ENCODE peak calls at places on chromosomes 1 and 21, in ten cellular contexts. P is tibial nerve; H is left ventricle myocardium inferior; V is CD4-positive, CD25-positive, alpha-beta regulatory T cell; G is GM23248; J is neural progenitor cell; E is breast epithelium; S is mesendoderm; N is stomach; W is body of pancreas. D is an unnamed sample.

GRCh38 chr1:11053758-11054137 is 6.1 kb downstream of the SRM start:
- DNase-seq in J (peak; percentile 79), S (peak; percentile 65), N (no peak), P (no peak), V (no peak), E (no peak), H (no peak), G (peak; percentile 53), W (peak; percentile 44), D (peak; percentile 12)

GRCh38 chr1:7424352-7424890 is 346.7 kb upstream of the VAMP3 start:
- DNase-seq in P (no peak), N (no peak), E (no peak), J (no peak), W (peak; percentile 85), G (no peak), V (no peak), S (no peak), H (peak; percentile 1), D (peak; percentile 67)

GRCh38 chr1:53405737-53406136 is 53.5 kb upstream of the DMRTB1 start:
- DNase-seq in V (no peak), E (no peak), H (no peak), N (no peak), J (no peak), P (no peak), G (no peak), W (no peak), S (no peak), D (no peak)

GRCh38 chr1:27366113-27366410 is 699 bp downstream of the MAP3K6 start:
- DNase-seq in W (peak; percentile 77), E (peak; percentile 82), J (peak; percentile 95), S (peak; percentile 91), G (peak; percentile 86), H (peak; percentile 94), N (peak; percentile 82), V (peak; percentile 70), P (peak; percentile 86), D (peak; percentile 66)

GRCh38 chr21:36691539-36692124 is 7.3 kb upstream of the SIM2 start:
- DNase-seq in W (no peak), S (peak; percentile 16), J (peak; percentile 43), H (no peak), E (no peak), G (no peak), P (no peak), N (no peak), V (no peak), D (no peak)

GRCh38 chr1:216604771-216605170 is 118.5 kb downstream of the ESRRG start:
- DNase-seq in W (no peak), S (no peak), P (no peak), G (no peak), N (no peak), E (no peak), V (no peak), J (no peak), H (no peak), D (no peak)

GRCh38 chr1:219472596-219472995 is 140.3 kb downstream of the ZC3H11B start:
- DNase-seq in G (no peak), P (no peak), W (no peak), S (no peak), V (no peak), H (no peak), E (no peak), J (no peak), N (no peak), D (no peak)

GRCh38 chr1:247322849-247323586 is 8.6 kb downstream of the ZNF496 start:
- DNase-seq in H (no peak), V (no peak), N (no peak), G (no peak), P (no peak), J (peak; percentile 39), S (no peak), W (no peak), E (no peak), D (no peak)

GRCh38 chr1:237857455-237857854 is 33.3 kb downstream of the ZP4 start:
- DNase-seq in J (no peak), P (no peak), H (no peak), S (no peak), V (no peak), E (no peak), W (no peak), N (no peak), G (no peak), D (no peak)

GRCh38 chr1:111742938-111743549 is 3.8 kb upstream of the INKA2 start:
- DNase-seq in V (no peak), S (peak; percentile 31), H (no peak), P (no peak), E (no peak), N (no peak), J (no peak), W (no peak), G (peak; percentile 50), D (no peak)

GRCh38 chr1:155531624-155532023 is 31.0 kb downstream of the ASH1L start:
- DNase-seq in S (no peak), E (no peak), P (no peak), J (no peak), W (no peak), V (no peak), G (no peak), H (no peak), N (no peak), D (peak; percentile 34)

GRCh38 chr21:33760641-33761103 is 118.4 kb downstream of the ITSN1 start:
- DNase-seq in H (no peak), W (no peak), S (no peak), J (no peak), N (no peak), V (no peak), E (no peak), P (no peak), G (peak; percentile 66), D (peak; percentile 71)

DNA sequence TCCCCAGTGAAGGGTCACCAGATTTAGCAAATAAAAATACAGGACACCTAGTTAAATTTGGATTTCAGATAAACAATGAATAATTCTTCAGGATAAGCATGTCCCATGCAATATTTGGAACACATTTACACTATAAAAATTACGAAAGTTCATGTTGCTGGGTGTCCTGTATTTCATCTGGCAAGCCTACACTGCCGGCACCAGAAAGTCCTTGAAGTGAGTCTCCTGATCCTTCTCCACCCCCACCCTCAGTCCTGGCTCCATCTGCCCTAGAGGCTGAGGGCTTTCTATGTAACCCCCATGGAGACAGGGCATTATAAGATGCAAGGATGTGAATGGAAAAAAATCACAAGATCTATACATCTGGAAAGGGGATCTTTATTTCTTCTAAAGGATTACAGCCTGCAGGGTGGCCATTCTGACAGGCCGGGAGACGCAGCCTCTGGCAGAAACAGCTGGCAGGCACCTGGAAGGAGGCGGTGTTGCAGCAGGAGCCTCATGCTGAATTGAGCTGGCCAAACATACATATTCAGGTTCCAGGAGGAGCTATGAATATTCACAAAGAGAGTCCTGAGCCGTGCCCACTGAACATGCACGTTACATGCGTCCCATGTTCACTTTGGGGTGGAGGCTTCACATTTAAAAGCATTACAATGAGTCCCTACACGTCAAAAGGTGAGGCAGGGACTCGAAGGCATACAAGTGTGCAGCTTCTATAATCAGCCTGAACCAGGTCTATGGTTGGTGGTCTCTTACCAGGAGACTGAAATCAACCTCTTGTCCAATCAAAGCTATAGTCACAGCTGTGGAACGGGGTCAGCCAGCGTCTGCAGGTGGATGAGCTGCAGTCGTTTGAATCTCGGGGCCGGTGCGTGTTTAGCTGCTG is 182.7 kb downstream of the ETS2 start:
- DNase-seq in V (no peak), P (no peak), J (peak; percentile 48), S (no peak), E (no peak), W (no peak), H (no peak), G (no peak), N (no peak), D (no peak)
- H3K4me1 ChIP-seq in V (peaks cover 8% of the 10 kb centered on the region), P (peaks cover 73% of the 10 kb centered on the region), J (peaks cover 55% of the 10 kb centered on the region), S (peaks cover 4% of the 10 kb centered on the region), E (peaks cover 10% of the 10 kb centered on the region), W (peaks cover 13% of the 10 kb centered on the region), H (peaks cover 95% of the 10 kb centered on the region), G (peaks cover 30% of the 10 kb centered on the region), N (peaks cover 34% of the 10 kb centered on the region), D (peaks cover 57% of the 10 kb centered on the region)

GRCh38 chr1:151831256-151831591 is 378 bp downstream of the RORC start:
- DNase-seq in V (no peak), G (no peak), W (no peak), E (no peak), N (no peak), S (no peak), J (no peak), H (no peak), P (no peak), D (no peak)

GRCh38 chr1:151828931-151829330 is 2.7 kb downstream of the RORC start:
- DNase-seq in W (peak; percentile 61), E (peak; percentile 86), G (peak; percentile 32), J (peak; percentile 88), H (no peak), S (peak; percentile 91), P (no peak), N (peak; percentile 73), V (no peak), D (no peak)

GRCh38 chr1:151830055-151830454 is 1.5 kb downstream of the RORC start:
- DNase-seq in G (no peak), W (no peak), N (no peak), V (no peak), J (no peak), P (no peak), H (no peak), S (peak; percentile 19), E (no peak), D (no peak)

GRCh38 chr1:151827853-151828252 is 3.7 kb downstream of the RORC start:
- DNase-seq in J (no peak), S (no peak), P (no peak), W (no peak), G (no peak), E (no peak), H (no peak), N (no peak), V (no peak), D (no peak)

GRCh38 chr1:151829352-151830046 is 2.1 kb downstream of the RORC start:
- DNase-seq in J (no peak), W (no peak), P (no peak), H (no peak), G (no peak), V (peak; percentile 42), E (no peak), S (peak; percentile 22), N (no peak), D (no peak)
- H3K4me1 ChIP-seq in J (peaks cover 13% of the 10 kb centered on the region), W (peaks cover 77% of the 10 kb centered on the region), P (peaks cover 18% of the 10 kb centered on the region), H (peaks cover 52% of the 10 kb centered on the region), G (no peaks in the 10 kb centered on the region), V (peaks cover 83% of the 10 kb centered on the region), E (peaks cover 25% of the 10 kb centered on the region), S (peaks cover 32% of the 10 kb centered on the region), N (peaks cover 22% of the 10 kb centered on the region), D (no peaks in the 10 kb centered on the region)

GRCh38 chr1:230105754-230106625 is 39.0 kb downstream of the GALNT2 start:
- DNase-seq in W (peak; percentile 73), G (peak; percentile 95), P (no peak), J (no peak), H (no peak), E (no peak), V (peak; percentile 30), N (no peak), S (no peak), D (peak; percentile 86)
- H3K4me1 ChIP-seq in W (peaks cover 76% of the 10 kb centered on the region), G (peaks cover 48% of the 10 kb centered on the region), P (peaks cover 78% of the 10 kb centered on the region), J (peaks cover 52% of the 10 kb centered on the region), H (peaks cover 60% of the 10 kb centered on the region), E (peaks cover 9% of the 10 kb centered on the region), V (peaks cover 34% of the 10 kb centered on the region), N (peaks cover 65% of the 10 kb centered on the region), S (peaks cover 1% of the 10 kb centered on the region), D (peaks cover 36% of the 10 kb centered on the region)

DNA sequence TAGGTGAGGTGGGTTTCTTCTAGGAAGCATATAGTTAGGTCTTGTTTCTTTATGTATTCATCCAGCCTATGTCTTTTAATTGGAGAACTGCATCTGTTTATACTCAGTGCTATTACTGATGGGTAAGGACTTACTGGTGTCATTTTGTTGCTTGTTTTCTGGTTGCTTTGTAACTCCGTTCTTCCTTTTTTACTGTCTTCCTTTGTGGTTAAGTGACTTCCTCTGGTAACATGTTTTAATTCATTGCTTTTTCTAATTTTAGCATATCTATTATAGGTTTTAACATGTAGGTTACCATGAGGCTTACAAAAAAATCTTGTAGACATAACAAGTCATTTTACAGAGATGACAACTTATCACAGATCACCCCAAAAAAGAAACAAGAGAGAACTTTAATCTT is 160.8 kb downstream of the VAV3 start:
- DNase-seq in S (no peak), V (peak; percentile 64), E (no peak), P (no peak), G (no peak), N (no peak), W (no peak), J (no peak), H (no peak), D (no peak)
- H3K4me1 ChIP-seq in S (no peaks in the 10 kb centered on the region), V (peaks cover 28% of the 10 kb centered on the region), E (no peaks in the 10 kb centered on the region), P (no peaks in the 10 kb centered on the region), G (no peaks in the 10 kb centered on the region), N (no peaks in the 10 kb centered on the region), W (no peaks in the 10 kb centered on the region), J (peaks cover 8% of the 10 kb centered on the region), H (no peaks in the 10 kb centered on the region), D (no peaks in the 10 kb centered on the region)